ENCODE peak calls at places on chromosome 18, in seven cellular contexts. One of them, this sample, is unnamed.
A peak's percentile ranks its signal among the peaks of the same experiment; 100 is the strongest.

GRCh38 chr18:60417946-60418345 is 45.4 kb upstream of the MC4R start:
- DNase-seq in H1: no peak
- DNase-seq in endothelial cell of umbilical vein: no peak
- DNase-seq in uterus: no peak
- DNase-seq in body of pancreas: no peak
- DNase-seq in ovary: no peak
- DNase-seq in breast epithelium: no peak
- DNase-seq in this sample: no peak

GRCh38 chr18:57347784-57348183 is 4.6 kb upstream of the ST8SIA3 start:
- DNase-seq in body of pancreas: no peak
- DNase-seq in ovary: no peak
- DNase-seq in breast epithelium: no peak
- DNase-seq in H1: no peak
- DNase-seq in uterus: no peak
- DNase-seq in endothelial cell of umbilical vein: no peak
- DNase-seq in this sample: no peak

GRCh38 chr18:56890632-56891031 is 239.5 kb downstream of the WDR7 start:
- DNase-seq in ovary: no peak
- DNase-seq in breast epithelium: no peak
- DNase-seq in endothelial cell of umbilical vein: peak; percentile 77
- DNase-seq in body of pancreas: no peak
- DNase-seq in uterus: no peak
- DNase-seq in H1: no peak
- DNase-seq in this sample: no peak

GRCh38 chr18:75162467-75162866 is 46.5 kb downstream of the PTGR3 start:
- DNase-seq in uterus: no peak
- DNase-seq in body of pancreas: no peak
- DNase-seq in ovary: no peak
- DNase-seq in H1: no peak
- DNase-seq in endothelial cell of umbilical vein: no peak
- DNase-seq in breast epithelium: no peak
- DNase-seq in this sample: no peak

GRCh38 chr18:41324020-41324791 is 630.8 kb upstream of the PIK3C3 start:
- DNase-seq in uterus: no peak
- DNase-seq in ovary: no peak
- DNase-seq in breast epithelium: no peak
- DNase-seq in H1: no peak
- DNase-seq in body of pancreas: no peak
- DNase-seq in endothelial cell of umbilical vein: no peak
- DNase-seq in this sample: no peak

GRCh38 chr18:59468821-59469220 is 109.8 kb upstream of the LMAN1 start:
- DNase-seq in breast epithelium: no peak
- DNase-seq in body of pancreas: no peak
- DNase-seq in ovary: no peak
- DNase-seq in uterus: no peak
- DNase-seq in H1: no peak
- DNase-seq in endothelial cell of umbilical vein: no peak
- DNase-seq in this sample: no peak

GRCh38 chr18:49846263-49846662 is 32.9 kb upstream of the ACAA2 start:
- DNase-seq in breast epithelium: no peak
- DNase-seq in H1: no peak
- DNase-seq in ovary: no peak
- DNase-seq in uterus: no peak
- DNase-seq in body of pancreas: no peak
- DNase-seq in endothelial cell of umbilical vein: no peak
- DNase-seq in this sample: no peak

GRCh38 chr18:63365909-63366269 is 1.1 kb downstream of the KDSR start:
- DNase-seq in uterus: no peak
- DNase-seq in breast epithelium: no peak
- DNase-seq in body of pancreas: no peak
- DNase-seq in endothelial cell of umbilical vein: no peak
- DNase-seq in ovary: no peak
- DNase-seq in H1: no peak
- DNase-seq in this sample: peak; percentile 39

GRCh38 chr18:500556-501405 is at the start of gene COLEC12:
- DNase-seq in endothelial cell of umbilical vein: no peak
- DNase-seq in ovary: no peak
- DNase-seq in breast epithelium: no peak
- DNase-seq in body of pancreas: no peak
- DNase-seq in H1: no peak
- DNase-seq in uterus: peak; percentile 55
- DNase-seq in this sample: no peak

GRCh38 chr18:48674198-48674721 is 135.4 kb downstream of the CTIF start:
- DNase-seq in uterus: no peak
- DNase-seq in ovary: no peak
- DNase-seq in body of pancreas: no peak
- DNase-seq in H1: no peak
- DNase-seq in breast epithelium: no peak
- DNase-seq in endothelial cell of umbilical vein: no peak
- DNase-seq in this sample: peak; percentile 85

GRCh38 chr18:8116346-8117007 is 492.8 kb upstream of the RAB12 start:
- DNase-seq in ovary: no peak
- DNase-seq in H1: no peak
- DNase-seq in endothelial cell of umbilical vein: peak; percentile 7
- DNase-seq in uterus: no peak
- DNase-seq in breast epithelium: no peak
- DNase-seq in body of pancreas: no peak
- DNase-seq in this sample: no peak

GRCh38 chr18:44968336-44968735 is 287.6 kb downstream of the SETBP1 start:
- DNase-seq in H1: no peak
- DNase-seq in uterus: no peak
- DNase-seq in endothelial cell of umbilical vein: no peak
- DNase-seq in breast epithelium: no peak
- DNase-seq in body of pancreas: no peak
- DNase-seq in ovary: no peak
- DNase-seq in this sample: no peak

GRCh38 chr18:3350566-3351527 is 88.9 kb downstream of the MYL12B start:
- DNase-seq in body of pancreas: no peak
- DNase-seq in endothelial cell of umbilical vein: no peak
- DNase-seq in breast epithelium: peak; percentile 39
- DNase-seq in ovary: no peak
- DNase-seq in H1: no peak
- DNase-seq in uterus: no peak
- DNase-seq in this sample: no peak

GRCh38 chr18:54269924-54270844 is 867 bp downstream of the POLI start:
- DNase-seq in endothelial cell of umbilical vein: peak; percentile 59
- DNase-seq in breast epithelium: peak; percentile 26
- DNase-seq in body of pancreas: peak; percentile 47
- DNase-seq in H1: no peak
- DNase-seq in uterus: no peak
- DNase-seq in ovary: peak; percentile 28
- DNase-seq in this sample: peak; percentile 63

GRCh38 chr18:58091099-58091611 is 47.1 kb downstream of the NEDD4L start:
- DNase-seq in uterus: no peak
- DNase-seq in breast epithelium: peak; percentile 48
- DNase-seq in H1: no peak
- DNase-seq in ovary: no peak
- DNase-seq in body of pancreas: peak; percentile 56
- DNase-seq in endothelial cell of umbilical vein: no peak
- DNase-seq in this sample: peak; percentile 85

GRCh38 chr18:45783097-45784075 is 42.1 kb upstream of the SIGLEC15 start:
- DNase-seq in uterus: no peak
- DNase-seq in body of pancreas: no peak
- DNase-seq in breast epithelium: no peak
- DNase-seq in ovary: no peak
- DNase-seq in H1: no peak
- DNase-seq in endothelial cell of umbilical vein: no peak
- DNase-seq in this sample: no peak

GRCh38 chr18:67730884-67731283 is 214.4 kb upstream of the DSEL start:
- DNase-seq in endothelial cell of umbilical vein: peak; percentile 75
- DNase-seq in breast epithelium: no peak
- DNase-seq in uterus: no peak
- DNase-seq in ovary: no peak
- DNase-seq in H1: no peak
- DNase-seq in body of pancreas: no peak
- DNase-seq in this sample: no peak

GRCh38 chr18:68797901-68798300 is at the start of gene CCDC102B:
- DNase-seq in body of pancreas: no peak
- DNase-seq in endothelial cell of umbilical vein: peak; percentile 57
- DNase-seq in breast epithelium: no peak
- DNase-seq in H1: no peak
- DNase-seq in uterus: no peak
- DNase-seq in ovary: no peak
- DNase-seq in this sample: no peak

GRCh38 chr18:68800075-68800474 is 2.2 kb downstream of the CCDC102B start:
- DNase-seq in body of pancreas: no peak
- DNase-seq in ovary: no peak
- DNase-seq in uterus: no peak
- DNase-seq in H1: no peak
- DNase-seq in breast epithelium: no peak
- DNase-seq in endothelial cell of umbilical vein: no peak
- DNase-seq in this sample: no peak

GRCh38 chr18:68803371-68803770 is 5.5 kb downstream of the CCDC102B start:
- DNase-seq in breast epithelium: peak; percentile 45
- DNase-seq in ovary: no peak
- DNase-seq in uterus: peak; percentile 49
- DNase-seq in endothelial cell of umbilical vein: no peak
- DNase-seq in body of pancreas: no peak
- DNase-seq in H1: no peak
- DNase-seq in this sample: peak; percentile 72
- H3K4me3 ChIP-seq in breast epithelium: no peak overlapping the region
- H3K4me3 ChIP-seq in ovary: no peak overlapping the region
- H3K4me3 ChIP-seq in uterus: no peak overlapping the region
- H3K4me3 ChIP-seq in endothelial cell of umbilical vein: no peak overlapping the region
- H3K4me3 ChIP-seq in body of pancreas: no peak overlapping the region
- H3K4me3 ChIP-seq in H1: no peak overlapping the region
- H3K4me3 ChIP-seq in this sample: no peak overlapping the region

DNA sequence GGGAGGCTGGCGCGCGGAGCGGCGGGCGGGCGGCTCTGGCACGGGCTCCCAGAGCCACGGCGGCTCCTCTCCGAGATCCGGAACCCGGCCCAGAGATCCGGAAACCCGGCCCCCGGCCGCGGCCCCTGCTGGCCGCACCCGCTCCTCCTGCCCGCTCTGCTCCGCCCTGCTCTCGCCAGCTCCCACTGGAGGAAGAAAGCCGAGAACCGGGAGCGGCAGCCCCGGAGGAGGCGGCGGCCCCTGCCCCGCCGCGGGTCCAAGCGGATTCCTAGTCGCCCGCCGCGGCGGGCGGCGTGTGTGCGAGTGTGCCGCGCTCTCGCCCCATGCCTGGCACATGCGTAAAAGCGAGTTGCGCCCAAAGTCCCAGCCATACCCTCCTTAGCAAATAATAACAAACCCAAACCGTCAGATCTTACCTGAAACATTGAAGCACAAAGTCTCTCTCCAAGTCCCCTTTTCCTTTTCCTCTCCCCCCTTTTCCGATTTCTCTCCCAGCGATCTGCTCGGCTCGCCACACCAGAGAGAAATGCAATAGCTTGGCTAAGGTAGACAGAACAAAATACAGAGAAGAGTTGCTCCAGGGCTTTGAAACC is 108.7 kb upstream of the KCTD1 start:
- DNase-seq in ovary: peak; percentile 75
- DNase-seq in endothelial cell of umbilical vein: peak; percentile 53
- DNase-seq in uterus: peak; percentile 78
- DNase-seq in body of pancreas: peak; percentile 68
- DNase-seq in breast epithelium: peak; percentile 66
- DNase-seq in H1: no peak
- DNase-seq in this sample: no peak
- TF ChIP-seq POLR2A in ovary: no peak
- TF ChIP-seq POLR2A in endothelial cell of umbilical vein: no peak
- TF ChIP-seq POLR2A in uterus: peak; percentile 22
- TF ChIP-seq POLR2A in body of pancreas: peak; percentile 80
- TF ChIP-seq POLR2A in breast epithelium: peak; percentile 44
- TF ChIP-seq POLR2A in H1: peak; percentile 77
- TF ChIP-seq POLR2A in this sample: no peak

GRCh38 chr18:35231052-35231451 is 9.8 kb upstream of the ZNF397 start:
- DNase-seq in breast epithelium: peak; percentile 73
- DNase-seq in endothelial cell of umbilical vein: peak; percentile 79
- DNase-seq in H1: peak; percentile 38
- DNase-seq in ovary: peak; percentile 60
- DNase-seq in uterus: peak; percentile 71
- DNase-seq in body of pancreas: peak; percentile 85
- DNase-seq in this sample: peak; percentile 75
- H3K4me3 ChIP-seq in breast epithelium: no peak overlapping the region
- H3K4me3 ChIP-seq in endothelial cell of umbilical vein: no peak overlapping the region
- H3K4me3 ChIP-seq in H1: no peak overlapping the region
- H3K4me3 ChIP-seq in ovary: no peak overlapping the region
- H3K4me3 ChIP-seq in uterus: no peak overlapping the region
- H3K4me3 ChIP-seq in body of pancreas: no peak overlapping the region
- H3K4me3 ChIP-seq in this sample: no peak overlapping the region

GRCh38 chr18:80035997-80036396 is 1.8 kb downstream of the RBFA start:
- DNase-seq in body of pancreas: no peak
- DNase-seq in breast epithelium: no peak
- DNase-seq in uterus: no peak
- DNase-seq in ovary: no peak
- DNase-seq in H1: no peak
- DNase-seq in endothelial cell of umbilical vein: no peak
- DNase-seq in this sample: no peak

GRCh38 chr18:80034852-80035406 is 695 bp downstream of the RBFA start:
- DNase-seq in body of pancreas: no peak
- DNase-seq in H1: no peak
- DNase-seq in ovary: no peak
- DNase-seq in uterus: no peak
- DNase-seq in endothelial cell of umbilical vein: peak; percentile 20
- DNase-seq in breast epithelium: no peak
- DNase-seq in this sample: no peak

GRCh38 chr18:80029690-80030089 is 4.5 kb upstream of the RBFA start:
- DNase-seq in ovary: no peak
- DNase-seq in H1: no peak
- DNase-seq in breast epithelium: no peak
- DNase-seq in uterus: no peak
- DNase-seq in endothelial cell of umbilical vein: no peak
- DNase-seq in body of pancreas: no peak
- DNase-seq in this sample: no peak

GRCh38 chr18:80034068-80034851 is at the start of gene RBFA:
- DNase-seq in ovary: peak; percentile 100
- DNase-seq in H1: peak; percentile 96
- DNase-seq in body of pancreas: peak; percentile 100
- DNase-seq in uterus: peak; percentile 100
- DNase-seq in endothelial cell of umbilical vein: peak; percentile 99
- DNase-seq in breast epithelium: peak; percentile 97
- DNase-seq in this sample: peak; percentile 99

DNA sequence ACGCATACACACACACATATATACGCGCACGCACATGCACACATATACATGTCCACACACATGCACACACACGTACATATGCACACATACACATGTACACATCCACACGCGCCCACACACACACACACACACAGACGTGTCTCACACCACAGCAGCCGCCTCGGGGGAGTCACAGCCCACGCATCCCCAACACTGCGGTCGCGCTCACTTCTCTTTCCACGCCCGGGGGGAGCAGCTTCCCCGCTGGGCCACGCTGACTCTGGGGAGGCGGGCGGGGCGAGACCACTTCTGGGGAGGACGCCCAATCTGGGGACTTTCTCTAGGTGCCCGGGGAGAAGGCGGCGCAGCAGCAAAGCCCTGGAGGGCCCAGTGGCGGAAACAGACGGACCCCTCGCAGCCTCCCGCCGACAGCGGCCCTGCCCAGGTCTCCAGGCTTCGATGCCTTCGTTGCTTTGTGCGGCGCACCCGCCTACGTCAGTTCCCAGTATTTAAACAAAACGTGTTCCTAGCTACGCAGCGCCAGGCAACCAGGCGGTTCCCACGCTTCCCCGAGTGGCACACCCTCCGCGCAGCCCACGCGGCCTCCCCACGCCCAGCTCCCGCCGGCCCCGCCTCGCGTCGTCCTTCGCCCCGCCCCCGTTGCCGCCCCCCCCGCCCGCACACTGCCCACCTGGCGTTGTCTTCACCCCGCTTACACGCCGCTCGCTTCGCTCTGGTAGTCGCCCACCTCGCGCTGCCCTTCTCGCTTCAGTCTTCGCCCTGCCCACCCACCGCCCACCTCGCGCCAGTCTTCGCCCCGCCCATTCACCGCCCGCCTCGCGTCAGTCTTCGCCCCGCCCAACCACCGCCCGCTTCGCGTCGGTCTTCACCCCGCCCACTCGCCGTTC is 810 bp upstream of the RBFA start:
- DNase-seq in breast epithelium: peak; percentile 40
- DNase-seq in endothelial cell of umbilical vein: no peak
- DNase-seq in H1: peak; percentile 9
- DNase-seq in uterus: no peak
- DNase-seq in body of pancreas: no peak
- DNase-seq in ovary: no peak
- DNase-seq in this sample: peak; percentile 47
- TF ChIP-seq POLR2A in breast epithelium: no peak
- TF ChIP-seq POLR2A in endothelial cell of umbilical vein: no peak
- TF ChIP-seq POLR2A in H1: peak; percentile 59
- TF ChIP-seq POLR2A in uterus: no peak
- TF ChIP-seq POLR2A in body of pancreas: peak; percentile 71
- TF ChIP-seq POLR2A in ovary: peak; percentile 39
- TF ChIP-seq POLR2A in this sample: no peak